ENCODE peak calls at places on chromosome 1, in ten cellular contexts. K, V, I, S, J, O, T, F, U and N are unnamed samples.

GRCh38 chr1:236495359-236496120 is 28.2 kb upstream of the LGALS8 start:
- DNase-seq in K (no peak), V (no peak), I (no peak), S (no peak), J (no peak), O (no peak), T (no peak), F (no peak), U (no peak), N (no peak)

GRCh38 chr1:39391741-39392679 is 99.4 kb upstream of the BMP8A start:
- DNase-seq in K (peak; percentile 93), V (peak; percentile 50), I (peak; percentile 90), S (peak; percentile 88), J (no peak), O (no peak), T (no peak), F (no peak), U (no peak), N (no peak)

GRCh38 chr1:153506831-153507413 is 28.9 kb downstream of the S100A6 start:
- DNase-seq in K (no peak), V (peak; percentile 95), I (peak; percentile 91), S (peak; percentile 97), J (peak; percentile 56), O (no peak), T (peak; percentile 55), F (peak; percentile 61), U (peak; percentile 90), N (no peak)

GRCh38 chr1:155910621-155911121 is 478 bp downstream of the RIT1 start:
- DNase-seq in K (peak; percentile 67), V (peak; percentile 32), I (peak; percentile 42), S (peak; percentile 37), J (peak; percentile 6), O (no peak), T (no peak), F (peak; percentile 48), U (no peak), N (no peak)

GRCh38 chr1:112881742-112882127 is 74.3 kb downstream of the SLC16A1 start:
- DNase-seq in K (no peak), V (no peak), I (peak; percentile 22), S (no peak), J (no peak), O (no peak), T (no peak), F (peak; percentile 58), U (no peak), N (no peak)

GRCh38 chr1:173356211-173356762 is 120.8 kb upstream of the PRDX6 start:
- DNase-seq in K (no peak), V (no peak), I (peak; percentile 56), S (no peak), J (no peak), O (no peak), T (no peak), F (no peak), U (no peak), N (no peak)

GRCh38 chr1:242129103-242129502 is 130.2 kb upstream of the MAP1LC3C start:
- DNase-seq in K (no peak), V (no peak), I (no peak), S (no peak), J (no peak), O (no peak), T (no peak), F (no peak), U (no peak), N (no peak)

GRCh38 chr1:10980094-10980577 is 32.3 kb upstream of the TARDBP start:
- DNase-seq in K (no peak), V (peak; percentile 81), I (peak; percentile 31), S (peak; percentile 83), J (no peak), O (no peak), T (peak; percentile 86), F (peak; percentile 85), U (peak; percentile 32), N (no peak)

GRCh38 chr1:208179850-208180416 is 64.3 kb downstream of the PLXNA2 start:
- DNase-seq in K (no peak), V (no peak), I (no peak), S (no peak), J (no peak), O (no peak), T (no peak), F (no peak), U (no peak), N (no peak)

GRCh38 chr1:208177656-208178055 is 66.5 kb downstream of the PLXNA2 start:
- DNase-seq in K (no peak), V (no peak), I (no peak), S (no peak), J (no peak), O (no peak), T (no peak), F (peak; percentile 67), U (no peak), N (no peak)

GRCh38 chr1:208179303-208179702 is 64.9 kb downstream of the PLXNA2 start:
- DNase-seq in K (no peak), V (peak; percentile 15), I (no peak), S (no peak), J (peak; percentile 80), O (no peak), T (peak; percentile 57), F (peak; percentile 45), U (no peak), N (no peak)

GRCh38 chr1:208176654-208177053 is 67.5 kb downstream of the PLXNA2 start:
- DNase-seq in K (no peak), V (no peak), I (no peak), S (no peak), J (no peak), O (no peak), T (no peak), F (no peak), U (no peak), N (no peak)

DNA sequence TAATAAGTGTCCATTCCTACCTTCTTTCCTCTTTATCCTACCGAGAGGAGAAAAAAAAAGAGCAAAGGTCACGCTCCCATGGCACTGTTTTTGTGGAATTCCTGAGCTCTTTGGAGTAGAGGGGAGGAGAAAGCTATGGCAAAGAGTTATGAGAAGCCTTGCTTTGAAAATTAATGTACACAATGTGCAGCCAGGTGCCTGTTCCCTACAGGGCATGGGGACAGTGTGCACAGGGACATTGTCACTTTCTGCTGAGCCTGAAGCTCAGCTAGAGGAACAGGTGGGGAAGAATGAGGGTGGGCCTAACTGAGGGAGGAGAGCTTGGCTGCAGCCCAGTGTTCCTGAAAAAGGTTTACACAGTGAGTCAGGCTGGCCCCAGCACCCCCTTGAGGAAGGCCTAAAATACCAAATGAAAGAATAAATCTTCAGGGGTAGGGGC is 66.1 kb downstream of the PLXNA2 start:
- DNase-seq in K (no peak), V (no peak), I (no peak), S (no peak), J (no peak), O (no peak), T (peak; percentile 77), F (no peak), U (no peak), N (no peak)
- H3K9me3 ChIP-seq in K (no peaks in the 10 kb centered on the region), V (no peaks in the 10 kb centered on the region), I (no peaks in the 10 kb centered on the region), S (no peaks in the 10 kb centered on the region), J (no peaks in the 10 kb centered on the region), O (no peaks in the 10 kb centered on the region), T (no peaks in the 10 kb centered on the region), F (no peaks in the 10 kb centered on the region), U (no peaks in the 10 kb centered on the region), N (no peaks in the 10 kb centered on the region)

GRCh38 chr1:71245246-71245645 is 164.4 kb upstream of the ZRANB2 start:
- DNase-seq in K (no peak), V (no peak), I (no peak), S (no peak), J (no peak), O (no peak), T (no peak), F (no peak), U (no peak), N (no peak)
- H3K9me3 ChIP-seq in K (no peaks in the 10 kb centered on the region), V (no peaks in the 10 kb centered on the region), I (no peaks in the 10 kb centered on the region), S (no peaks in the 10 kb centered on the region), J (no peaks in the 10 kb centered on the region), O (no peaks in the 10 kb centered on the region), T (no peaks in the 10 kb centered on the region), F (no peaks in the 10 kb centered on the region), U (no peaks in the 10 kb centered on the region), N (no peaks in the 10 kb centered on the region)

DNA sequence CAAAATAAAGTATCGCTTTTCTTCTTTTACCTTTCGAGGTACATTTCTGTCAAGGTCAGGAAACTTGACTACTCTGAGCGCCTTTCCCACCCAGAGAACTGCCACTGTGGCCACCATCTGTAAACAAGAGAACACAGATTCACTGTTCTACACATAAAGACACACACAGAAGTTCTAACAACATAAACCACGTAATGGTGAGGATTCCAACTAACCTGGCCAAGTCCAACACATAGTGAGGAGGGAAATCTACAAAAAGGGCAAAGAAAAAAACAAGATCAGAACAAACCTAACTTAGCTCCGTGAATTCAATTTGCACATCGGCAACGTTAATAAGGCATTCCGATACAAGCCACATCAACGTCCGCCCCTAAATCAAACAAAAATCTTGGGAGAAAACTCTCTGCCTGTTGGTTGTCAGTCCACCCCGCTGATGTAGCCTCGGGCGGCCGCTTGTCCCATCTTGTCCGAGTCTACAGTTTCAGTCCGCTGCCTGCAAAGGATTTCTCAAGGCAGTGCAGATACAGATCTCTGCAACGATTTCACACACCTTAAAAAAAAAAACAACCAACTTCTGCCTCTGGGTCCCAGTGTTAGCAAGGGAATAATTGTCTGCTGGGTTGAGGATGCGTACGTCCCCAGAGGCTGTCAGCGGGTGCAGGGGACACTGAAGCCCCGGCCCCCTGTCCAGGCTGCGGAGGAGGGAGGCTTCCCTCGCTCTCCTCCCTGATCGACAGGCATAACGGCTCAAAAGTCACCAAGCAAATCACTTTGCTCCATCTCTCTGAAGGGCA is 1.0 kb downstream of the SLC35D1 start:
- DNase-seq in K (peak; percentile 64), V (peak; percentile 52), I (peak; percentile 42), S (peak; percentile 46), J (peak; percentile 72), O (peak; percentile 62), T (peak; percentile 55), F (peak; percentile 50), U (no peak), N (no peak)
- H3K9me3 ChIP-seq in K (no peaks in the 10 kb centered on the region), V (no peaks in the 10 kb centered on the region), I (no peaks in the 10 kb centered on the region), S (no peaks in the 10 kb centered on the region), J (no peaks in the 10 kb centered on the region), O (no peaks in the 10 kb centered on the region), T (no peaks in the 10 kb centered on the region), F (no peaks in the 10 kb centered on the region), U (no peaks in the 10 kb centered on the region), N (no peaks in the 10 kb centered on the region)

GRCh38 chr1:49181033-49181432 is 404.3 kb upstream of the BEND5 start:
- DNase-seq in K (no peak), V (no peak), I (no peak), S (no peak), J (no peak), O (no peak), T (no peak), F (no peak), U (no peak), N (no peak)

GRCh38 chr1:49190138-49190537 is 413.4 kb upstream of the BEND5 start:
- DNase-seq in K (no peak), V (no peak), I (no peak), S (no peak), J (no peak), O (no peak), T (no peak), F (no peak), U (no peak), N (no peak)

GRCh38 chr1:49187054-49187453 is 410.4 kb upstream of the BEND5 start:
- DNase-seq in K (no peak), V (no peak), I (no peak), S (no peak), J (no peak), O (no peak), T (no peak), F (no peak), U (no peak), N (no peak)

GRCh38 chr1:49183489-49183888 is 406.8 kb upstream of the BEND5 start:
- DNase-seq in K (no peak), V (no peak), I (no peak), S (no peak), J (no peak), O (no peak), T (no peak), F (no peak), U (no peak), N (no peak)

GRCh38 chr1:49185455-49185980 is 408.8 kb upstream of the BEND5 start:
- DNase-seq in K (no peak), V (no peak), I (no peak), S (no peak), J (no peak), O (no peak), T (no peak), F (no peak), U (no peak), N (no peak)
- H3K9me3 ChIP-seq in K (no peaks in the 10 kb centered on the region), V (no peaks in the 10 kb centered on the region), I (peaks cover 11% of the 10 kb centered on the region), S (no peaks in the 10 kb centered on the region), J (peaks cover 6% of the 10 kb centered on the region), O (no peaks in the 10 kb centered on the region), T (no peaks in the 10 kb centered on the region), F (peaks cover 5% of the 10 kb centered on the region), U (peaks cover 10% of the 10 kb centered on the region), N (peaks cover 2% of the 10 kb centered on the region)